ENCODE peak calls at places on chromosomes 1 and 21, in seven cellular contexts. H is IMR-90, D is neuronal stem cell, L is mesendoderm, S is H9, O is mesenchymal stem cell, J is trophoblast cell. U is an unnamed sample.

GRCh38 chr1:89735449-89735848 is 85.4 kb upstream of the LRRC8D start:
- DNase-seq in H (no peak), D (no peak), L (no peak), S (no peak), O (no peak), J (no peak), U (no peak)

GRCh38 chr1:166858726-166859419 is 17.2 kb downstream of the TADA1 start:
- DNase-seq in H (no peak), D (no peak), L (no peak), S (no peak), O (no peak), J (no peak), U (no peak)

GRCh38 chr1:212665241-212666115 is 34.2 kb downstream of the BATF3 start:
- DNase-seq in H (peak), D (peak), L (peak), S (peak), O (peak), J (peak), U (peak)

GRCh38 chr21:42421018-42421793 is 17.5 kb downstream of the UBASH3A start:
- DNase-seq in H (no peak), D (no peak), L (no peak), S (no peak), O (no peak), J (no peak), U (no peak)

GRCh38 chr1:56286956-56287355 is 292.4 kb downstream of the PLPP3 start:
- DNase-seq in H (no peak), D (no peak), L (no peak), S (no peak), O (no peak), J (no peak), U (no peak)

GRCh38 chr1:21520899-21521716 is 11.9 kb downstream of the ALPL start:
- DNase-seq in H (peak), D (no peak), L (no peak), S (no peak), O (peak), J (no peak), U (no peak)

GRCh38 chr1:227781314-227781930 is 34.1 kb upstream of the PRSS38 start:
- DNase-seq in H (no peak), D (no peak), L (no peak), S (peak), O (no peak), J (no peak), U (no peak)

GRCh38 chr1:95222629-95223028 is 11.4 kb upstream of the RWDD3 start:
- DNase-seq in H (no peak), D (no peak), L (no peak), S (no peak), O (no peak), J (no peak), U (no peak)

GRCh38 chr1:151711940-151712339 is 4.7 kb downstream of the CELF3 start:
- DNase-seq in H (no peak), D (no peak), L (peak), S (no peak), O (no peak), J (no peak), U (no peak)

GRCh38 chr21:34884346-34884929 is 164.7 kb downstream of the RUNX1 start:
- DNase-seq in H (no peak), D (no peak), L (no peak), S (no peak), O (no peak), J (no peak), U (no peak)

GRCh38 chr1:36351222-36351977 is 28.0 kb upstream of the EVA1B start:
- DNase-seq in H (peak), D (peak), L (peak), S (no peak), O (peak), J (peak), U (no peak)

GRCh38 chr1:64195089-64195410 is 8.4 kb upstream of the UBE2U start:
- DNase-seq in H (no peak), D (no peak), L (no peak), S (no peak), O (no peak), J (no peak), U (no peak)
- H2BK120ac ChIP-seq in H (no peak), D (no peak), L (no peak), S (no peak), O (no peak), J (no peak), U (no peak)

GRCh38 chr21:44425895-44426662 is 29.2 kb upstream of the LRRC3 start:
- DNase-seq in H (no peak), D (no peak), L (no peak), S (peak), O (no peak), J (no peak), U (no peak)

GRCh38 chr21:44429894-44430293 is 25.4 kb upstream of the LRRC3 start:
- DNase-seq in H (no peak), D (no peak), L (no peak), S (no peak), O (no peak), J (no peak), U (no peak)

GRCh38 chr21:44427241-44428120 is 27.8 kb upstream of the LRRC3 start:
- DNase-seq in H (no peak), D (no peak), L (no peak), S (peak), O (no peak), J (no peak), U (no peak)

GRCh38 chr21:44426663-44427191 is 28.6 kb upstream of the LRRC3 start:
- DNase-seq in H (no peak), D (no peak), L (no peak), S (peak), O (no peak), J (no peak), U (no peak)

DNA sequence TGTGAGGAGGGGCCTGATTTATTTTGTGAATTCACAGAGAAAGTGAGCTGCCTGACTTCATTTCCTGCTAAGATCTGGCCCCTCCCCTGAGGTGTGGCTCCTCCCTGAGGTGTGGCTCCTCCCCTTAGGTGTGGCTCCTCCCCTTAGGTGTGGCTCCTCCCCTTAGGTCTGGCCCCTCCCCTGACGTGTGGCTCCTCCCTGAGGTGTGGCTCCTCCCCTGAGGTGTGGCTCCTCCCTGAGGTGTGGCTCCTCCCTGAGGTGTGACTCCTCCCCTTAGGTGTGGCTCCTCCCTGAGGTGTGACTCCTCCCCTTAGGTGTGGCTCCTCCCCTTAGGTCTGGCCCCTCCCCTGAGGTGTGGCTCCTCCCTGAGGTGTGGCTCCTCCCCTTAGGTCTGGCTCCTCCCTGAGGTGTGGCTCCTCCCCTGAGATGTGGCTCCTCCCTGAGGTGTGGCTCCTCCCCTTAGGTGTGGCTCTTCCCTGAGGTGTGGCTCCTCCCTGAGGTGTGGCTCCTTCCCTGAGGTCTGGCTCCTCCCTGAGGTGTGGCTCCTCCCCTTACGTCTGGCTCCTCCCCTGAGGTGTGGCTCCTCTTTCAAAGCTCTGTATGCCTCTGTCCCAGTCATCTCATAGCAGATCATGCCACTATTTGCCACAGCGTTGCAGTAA is 26.9 kb upstream of the LRRC3 start:
- DNase-seq in H (no peak), D (no peak), L (peak), S (peak), O (peak), J (peak), U (peak)
- H2BK120ac ChIP-seq in H (no peak), D (no peak), L (no peak), S (no peak), O (no peak), J (no peak), U (no peak)

DNA sequence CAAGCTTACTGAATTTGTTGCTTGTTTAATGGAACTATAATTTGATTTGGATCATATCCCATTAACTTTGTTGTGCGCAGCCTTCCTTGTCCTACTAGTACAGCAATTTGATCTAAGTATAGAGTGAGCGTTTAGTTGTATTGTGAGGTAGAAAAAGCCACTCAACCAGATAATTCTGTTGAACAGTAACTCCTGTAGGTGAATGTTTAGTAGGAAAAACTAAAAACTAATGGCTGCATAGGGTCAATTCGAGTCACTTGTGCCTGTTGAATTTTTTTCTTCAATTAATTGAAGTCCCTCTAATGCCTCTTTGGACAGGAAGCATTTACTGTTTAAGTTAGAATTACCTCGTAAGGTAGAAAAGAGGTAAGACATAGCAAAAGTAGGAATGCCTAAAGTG is 15.0 kb upstream of the EPHX1 start:
- DNase-seq in H (no peak), D (no peak), L (no peak), S (no peak), O (no peak), J (no peak), U (no peak)
- H2BK120ac ChIP-seq in H (no peak), D (no peak), L (no peak), S (no peak), O (no peak), J (no peak), U (no peak)

GRCh38 chr21:36477559-36477958 is 2.4 kb downstream of the CLDN14 start:
- DNase-seq in H (no peak), D (no peak), L (no peak), S (no peak), O (no peak), J (no peak), U (no peak)

GRCh38 chr21:36479415-36480402 is at the start of gene CLDN14:
- DNase-seq in H (peak), D (no peak), L (no peak), S (no peak), O (no peak), J (peak), U (no peak)

GRCh38 chr21:36478207-36478701 is 1.7 kb downstream of the CLDN14 start:
- DNase-seq in H (peak), D (no peak), L (peak), S (no peak), O (peak), J (peak), U (no peak)

GRCh38 chr21:36480618-36481017 is 696 bp upstream of the CLDN14 start:
- DNase-seq in H (no peak), D (no peak), L (no peak), S (no peak), O (no peak), J (peak), U (no peak)

DNA sequence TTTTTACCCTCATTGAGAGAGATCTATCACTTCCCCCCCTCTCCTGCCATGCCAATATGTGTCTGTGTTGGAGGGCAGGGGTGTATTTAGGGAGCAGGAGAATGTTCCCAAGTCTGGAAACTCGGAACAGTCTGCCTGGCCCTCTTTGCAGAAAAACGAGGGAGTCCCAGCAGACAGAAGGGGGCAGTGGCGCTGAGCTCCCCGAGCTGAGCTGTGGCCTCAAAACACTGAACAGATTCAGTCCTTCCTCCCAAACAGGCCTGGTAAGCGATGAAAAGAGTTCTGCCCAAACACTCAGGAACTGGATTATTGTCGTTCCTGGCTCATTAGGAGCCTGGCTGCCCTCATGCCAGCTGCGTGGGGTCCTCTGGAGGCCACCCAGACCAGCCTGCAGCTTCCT is 981 bp downstream of the CLDN14 start:
- DNase-seq in H (no peak), D (no peak), L (peak), S (peak), O (no peak), J (no peak), U (no peak)
- H2BK120ac ChIP-seq in H (peak), D (no peak), L (no peak), S (no peak), O (no peak), J (peak), U (no peak)

GRCh38 chr1:203362561-203363055 is 11.7 kb upstream of the FMOD start:
- DNase-seq in H (no peak), D (no peak), L (no peak), S (no peak), O (no peak), J (no peak), U (no peak)
- H2BK120ac ChIP-seq in H (peak), D (no peak), L (no peak), S (no peak), O (no peak), J (no peak), U (no peak)

DNA sequence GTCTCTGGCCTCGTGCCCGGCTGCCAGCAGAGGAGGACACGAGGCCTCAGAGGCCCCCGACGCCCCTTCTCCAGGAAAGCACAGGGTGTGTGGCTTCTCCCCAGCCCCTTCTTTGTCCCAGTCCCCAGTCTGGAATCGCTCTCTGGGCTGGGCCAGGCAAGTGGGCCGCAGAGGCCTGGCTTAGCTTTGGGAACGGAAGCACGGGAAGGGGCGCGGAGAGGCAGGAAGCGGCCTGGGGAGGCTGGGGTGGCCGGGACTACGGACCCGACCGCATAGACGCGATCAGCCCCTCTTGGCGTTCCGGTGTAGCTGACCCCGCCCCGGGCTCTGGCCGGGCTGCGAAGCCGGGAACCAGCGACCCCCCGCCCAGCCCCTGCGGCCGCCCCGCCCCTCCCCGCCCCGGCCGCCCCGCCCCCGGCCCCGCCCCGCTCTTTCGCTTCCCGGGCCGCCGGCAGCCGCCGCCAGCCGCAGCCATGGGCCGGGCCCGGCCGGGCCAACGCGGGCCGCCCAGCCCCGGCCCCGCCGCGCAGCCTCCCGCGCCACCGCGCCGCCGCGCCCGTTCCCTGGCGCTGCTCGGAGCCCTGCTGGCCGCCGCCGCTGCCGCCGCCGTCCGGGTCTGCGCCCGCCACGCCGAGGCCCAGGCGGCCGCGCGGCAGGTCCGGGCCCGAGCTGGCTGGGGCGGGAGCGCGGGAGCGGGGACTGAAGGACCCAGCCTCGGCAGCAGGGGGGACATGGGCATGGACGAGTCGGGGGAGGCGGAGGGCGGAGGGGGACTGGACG is at the start of gene SELENON:
- DNase-seq in H (peak), D (peak), L (peak), S (peak), O (peak), J (peak), U (no peak)
- H2BK120ac ChIP-seq in H (peak), D (peak), L (no peak), S (no peak), O (peak), J (peak), U (peak)

U was measured in H1.